ENCODE peak calls at places on chromosome 1, in nine cellular contexts. I is mammary epithelial cell, K is K562, R is transverse colon, V is fibroblast of lung, G is neural progenitor cell, J is Calu3, N is type B pancreatic cell, F is mucosa of descending colon. Z is an unnamed sample.
A peak's percentile ranks its signal among the peaks of the same experiment; 100 is the strongest.

GRCh38 chr1:158547533-158547932 is 6.7 kb downstream of the OR6Y1 start:
- DNase-seq in R (no peak), G (no peak), V (no peak), K (no peak), J (no peak), F (no peak), N (no peak), I (no peak), Z (no peak)

GRCh38 chr1:62746809-62747138 is 37.2 kb upstream of the ATG4C start:
- DNase-seq in G (no peak), K (no peak), F (no peak), N (no peak), R (no peak), I (no peak), J (no peak), V (no peak), Z (no peak)

GRCh38 chr1:29896791-29897725 is 660.7 kb downstream of the PTPRU start:
- DNase-seq in N (peak; percentile 32), F (peak; percentile 7), J (peak; percentile 5), G (no peak), R (no peak), I (no peak), K (no peak), V (no peak), Z (no peak)

GRCh38 chr1:3922201-3922725 is 22.2 kb upstream of the C1orf174 start:
- DNase-seq in G (no peak), I (no peak), R (no peak), F (no peak), J (no peak), N (no peak), K (peak; percentile 59), V (no peak), Z (no peak)

GRCh38 chr1:53766766-53767409 is 27.9 kb upstream of the GLIS1 start:
- DNase-seq in F (no peak), N (no peak), R (no peak), I (peak; percentile 69), J (no peak), V (peak; percentile 82), G (no peak), K (no peak), Z (no peak)

GRCh38 chr1:226309398-226310122 is 596 bp upstream of the LIN9 start:
- DNase-seq in R (no peak), I (no peak), J (no peak), N (no peak), G (peak; percentile 57), K (no peak), V (peak; percentile 20), F (no peak), Z (peak; percentile 86)

GRCh38 chr1:24022611-24023359 is 42.7 kb upstream of the SRSF10 start:
- DNase-seq in G (no peak), V (peak; percentile 96), R (peak; percentile 37), J (peak; percentile 56), I (peak; percentile 83), K (peak; percentile 19), F (peak; percentile 45), N (no peak), Z (no peak)

GRCh38 chr1:46613661-46614603 is 2.7 kb downstream of the MOB3C start:
- DNase-seq in N (no peak), V (peak; percentile 76), R (peak; percentile 81), G (peak; percentile 83), I (peak; percentile 30), J (no peak), F (peak; percentile 77), K (no peak), Z (peak; percentile 89)

GRCh38 chr1:60911980-60912692 is 170.2 kb upstream of the NFIA start:
- DNase-seq in V (no peak), R (no peak), K (no peak), I (no peak), N (no peak), J (no peak), F (no peak), G (peak; percentile 68), Z (no peak)

GRCh38 chr1:228400692-228401454 is 5.8 kb downstream of the TRIM11 start:
- DNase-seq in F (no peak), V (no peak), G (no peak), K (no peak), I (no peak), R (no peak), N (no peak), J (no peak), Z (no peak)

GRCh38 chr1:244302889-244303609 is 148.7 kb downstream of the ADSS2 start:
- DNase-seq in V (peak; percentile 65), I (peak; percentile 72), R (peak; percentile 50), G (no peak), J (peak; percentile 79), N (no peak), F (peak; percentile 45), K (peak; percentile 87), Z (no peak)

GRCh38 chr1:234602334-234603220 is 7.4 kb downstream of the IRF2BP2 start:
- DNase-seq in I (peak; percentile 93), J (peak; percentile 64), R (peak; percentile 59), F (peak; percentile 72), K (peak; percentile 84), N (no peak), V (peak; percentile 99), G (no peak), Z (no peak)

GRCh38 chr1:36251794-36252481 is 27.7 kb downstream of the THRAP3 start:
- DNase-seq in J (no peak), K (no peak), N (no peak), I (no peak), G (no peak), V (no peak), R (no peak), F (no peak), Z (no peak)

GRCh38 chr1:15280416-15280815 is 33.4 kb downstream of the FHAD1 start:
- DNase-seq in G (no peak), J (no peak), K (no peak), I (no peak), N (no peak), R (no peak), F (no peak), V (no peak), Z (no peak)

GRCh38 chr1:59027176-59027575 is 243.3 kb upstream of the JUN start:
- DNase-seq in I (no peak), N (no peak), J (no peak), K (no peak), R (no peak), V (no peak), F (no peak), G (no peak), Z (no peak)

GRCh38 chr1:9687120-9687875 is 35.8 kb downstream of the PIK3CD start:
- DNase-seq in N (no peak), I (peak; percentile 79), V (peak; percentile 87), G (peak; percentile 89), J (peak; percentile 61), R (peak; percentile 66), K (peak; percentile 91), F (peak; percentile 52), Z (peak; percentile 87)

GRCh38 chr1:157390646-157391045 is 161.7 kb downstream of the FCRL5 start:
- DNase-seq in K (no peak), J (no peak), F (no peak), N (no peak), V (peak; percentile 48), G (no peak), I (peak; percentile 60), R (no peak), Z (no peak)

GRCh38 chr1:231322880-231323530 is 14.6 kb downstream of the EXOC8 start:
- DNase-seq in J (no peak), K (no peak), V (no peak), N (no peak), F (no peak), I (no peak), G (no peak), R (no peak), Z (peak; percentile 60)
- TF ChIP-seq CTCF in J (peak; percentile 32), K (peak; percentile 20), V (no peak), N (peak; percentile 48), F (no peak), I (peak; percentile 7), G (no peak), R (no peak), Z (no peak)

GRCh38 chr1:86169625-86170024 is 13.1 kb upstream of the COL24A1 start:
- DNase-seq in K (no peak), J (no peak), V (no peak), F (no peak), R (no peak), G (no peak), I (no peak), N (no peak), Z (no peak)
- TF ChIP-seq CTCF in K (no peak), J (no peak), V (peak; percentile 23), F (no peak), R (no peak), G (no peak), I (no peak), N (no peak), Z (peak; percentile 55)

DNA sequence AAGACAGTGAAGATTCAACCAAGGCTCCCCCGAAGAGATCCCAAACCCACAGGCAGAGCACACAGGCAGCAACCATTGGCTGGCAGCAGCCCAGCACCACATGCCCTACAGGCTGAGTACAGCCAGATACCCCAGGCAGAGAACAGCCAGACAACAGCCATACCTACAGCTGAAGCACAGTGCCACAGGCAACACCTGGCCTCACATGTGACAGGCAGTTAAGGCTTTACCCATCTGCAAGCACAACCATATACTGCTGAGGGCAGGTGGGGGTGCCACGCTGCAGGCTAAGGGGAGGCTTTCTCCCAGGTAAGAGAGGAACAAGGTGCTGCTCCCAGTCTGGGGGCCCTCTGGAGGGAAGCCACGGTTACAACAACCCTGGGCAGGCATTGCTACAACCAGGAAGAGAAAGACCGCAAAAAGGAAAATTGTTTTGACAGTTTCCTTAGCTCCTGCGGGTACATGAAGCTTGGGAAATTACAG is 12.3 kb downstream of the CHIT1 start:
- DNase-seq in I (no peak), N (no peak), R (no peak), V (no peak), J (peak; percentile 64), K (no peak), F (no peak), G (no peak), Z (no peak)
- TF ChIP-seq CTCF in I (peak; percentile 7), N (no peak), R (no peak), V (no peak), J (no peak), K (peak; percentile 33), F (no peak), G (peak; percentile 27), Z (no peak)

GRCh38 chr1:220274122-220274855 is 2.0 kb upstream of the RAB3GAP2 start:
- DNase-seq in I (peak; percentile 5), F (no peak), R (no peak), K (no peak), V (peak; percentile 65), J (no peak), G (no peak), N (no peak), Z (no peak)

GRCh38 chr1:220272841-220273090 is 513 bp upstream of the RAB3GAP2 start:
- DNase-seq in V (no peak), N (no peak), I (no peak), K (no peak), J (no peak), G (no peak), R (no peak), F (no peak), Z (no peak)

GRCh38 chr1:220275430-220275829 is 3.2 kb upstream of the RAB3GAP2 start:
- DNase-seq in G (no peak), N (no peak), J (no peak), K (no peak), I (no peak), V (no peak), F (no peak), R (no peak), Z (no peak)

GRCh38 chr1:220271706-220272046 is 577 bp downstream of the RAB3GAP2 start:
- DNase-seq in J (peak; percentile 5), V (peak; percentile 39), G (no peak), R (peak; percentile 14), N (no peak), I (no peak), K (peak; percentile 57), F (peak; percentile 18), Z (no peak)

GRCh38 chr1:220272047-220272840 is at the start of gene RAB3GAP2:
- DNase-seq in K (peak; percentile 100), I (peak; percentile 93), G (peak; percentile 97), N (peak; percentile 97), J (peak; percentile 98), F (peak; percentile 95), V (peak; percentile 89), R (peak; percentile 97), Z (peak; percentile 98)
- TF ChIP-seq CTCF in K (peak; percentile 12), I (no peak), G (no peak), N (no peak), J (no peak), F (no peak), V (no peak), R (no peak), Z (no peak)

Z was measured in osteocyte.